ENCODE peak calls at places on chromosomes 7 and 10, in four cellular contexts. T is GM12892, F is H1, H is K562. P is an unnamed sample.

GRCh38 chr7:88218836-88219605 is 817 bp downstream of the SRI start:
- DNase-seq in T (no peak), F (no peak), H (peak), P (no peak)

GRCh38 chr7:151665363-151665762 is 145.7 kb upstream of the RHEB start:
- DNase-seq in T (no peak), F (no peak), H (no peak), P (no peak)

GRCh38 chr7:6360841-6361240 is 86.9 kb downstream of the DAGLB start:
- DNase-seq in T (no peak), F (no peak), H (no peak), P (no peak)

GRCh38 chr10:67789769-67790168 is 48.2 kb downstream of the DNAJC12 start:
- DNase-seq in T (no peak), F (no peak), H (no peak), P (no peak)

GRCh38 chr10:96267234-96267705 is 4.1 kb downstream of the BLNK start:
- DNase-seq in T (no peak), F (no peak), H (no peak), P (no peak)

GRCh38 chr7:101398631-101399289 is 36.1 kb downstream of the COL26A1 start:
- DNase-seq in T (no peak), F (no peak), H (no peak), P (no peak)

GRCh38 chr10:125194814-125195213 is 34.5 kb upstream of the CTBP2 start:
- DNase-seq in T (no peak), F (no peak), H (no peak), P (no peak)

GRCh38 chr10:34235164-34235832 is 579.8 kb downstream of the PARD3 start:
- DNase-seq in T (no peak), F (no peak), H (no peak), P (no peak)

GRCh38 chr7:128453836-128454804 is 1.6 kb upstream of the HILPDA start:
- DNase-seq in T (no peak), F (peak), H (peak), P (no peak)

GRCh38 chr7:104972510-104972909 is 41.5 kb upstream of the KMT2E start:
- DNase-seq in T (no peak), F (no peak), H (no peak), P (no peak)

GRCh38 chr7:81457858-81458522 is 311.9 kb downstream of the HGF start:
- DNase-seq in T (no peak), F (no peak), H (no peak), P (no peak)

GRCh38 chr7:51452694-51453093 is 136.1 kb upstream of the COBL start:
- DNase-seq in T (no peak), F (no peak), H (no peak), P (no peak)

GRCh38 chr10:47175181-47176080 is 124.6 kb upstream of the GDF10 start:
- DNase-seq in T (no peak), F (no peak), H (no peak), P (no peak)

GRCh38 chr7:112938895-112939588 is 147.6 kb downstream of the GPR85 start:
- DNase-seq in T (peak), F (peak), H (peak), P (peak)

GRCh38 chr7:47485640-47486435 is 96.1 kb downstream of the TNS3 start:
- DNase-seq in T (no peak), F (no peak), H (no peak), P (no peak)

GRCh38 chr7:98930921-98931320 is 52.6 kb downstream of the TRRAP start:
- DNase-seq in T (no peak), F (no peak), H (no peak), P (no peak)

GRCh38 chr10:78332699-78333098 is 299.0 kb downstream of the RPS24 start:
- DNase-seq in T (no peak), F (no peak), H (no peak), P (no peak)

GRCh38 chr7:50486512-50486911 is 36.4 kb upstream of the FIGNL1 start:
- DNase-seq in T (no peak), F (no peak), H (no peak), P (no peak)

GRCh38 chr10:33183658-33184057 is 150.8 kb downstream of the NRP1 start:
- DNase-seq in T (no peak), F (no peak), H (no peak), P (no peak)

GRCh38 chr10:37713642-37714041 is 143.8 kb downstream of the ZNF248 start:
- DNase-seq in T (no peak), F (no peak), H (no peak), P (no peak)

GRCh38 chr10:71213127-71213616 is 802 bp downstream of the UNC5B start:
- DNase-seq in T (no peak), F (peak), H (no peak), P (no peak)

GRCh38 chr7:73452999-73453635 is 19.5 kb downstream of the FZD9 start:
- DNase-seq in T (no peak), F (no peak), H (no peak), P (no peak)

GRCh38 chr7:44074349-44074695 is 8.0 kb downstream of the POLM start:
- DNase-seq in T (no peak), F (no peak), H (no peak), P (no peak)

GRCh38 chr10:133277277-133277992 is 767 bp upstream of the ADAM8 start:
- DNase-seq in T (no peak), F (no peak), H (no peak), P (no peak)

GRCh38 chr7:92626281-92626846 is 36.2 kb upstream of the FAM133B start:
- DNase-seq in T (no peak), F (no peak), H (no peak), P (no peak)

GRCh38 chr10:126208736-126209317 is 179.4 kb downstream of the ADAM12 start:
- DNase-seq in T (no peak), F (no peak), H (no peak), P (no peak)

GRCh38 chr10:102009801-102010425 is 46.1 kb downstream of the ARMH3 start:
- DNase-seq in T (no peak), F (no peak), H (no peak), P (peak)

GRCh38 chr7:12888727-12889126 is 201.3 kb downstream of the ARL4A start:
- DNase-seq in T (no peak), F (no peak), H (no peak), P (no peak)

GRCh38 chr10:9195385-9195784 is 1140.9 kb downstream of the GATA3 start:
- DNase-seq in T (no peak), F (no peak), H (no peak), P (no peak)

GRCh38 chr7:51251292-51251691 is 65.3 kb downstream of the COBL start:
- DNase-seq in T (no peak), F (no peak), H (no peak), P (no peak)

GRCh38 chr7:1981878-1982230 is 250.9 kb downstream of the MAD1L1 start:
- DNase-seq in T (no peak), F (no peak), H (no peak), P (no peak)

GRCh38 chr10:102419561-102420442 is 834 bp upstream of the FBXL15 start:
- DNase-seq in T (peak), F (peak), H (peak), P (no peak)

GRCh38 chr7:103394566-103394965 is 47.1 kb downstream of the PSMC2 start:
- DNase-seq in T (no peak), F (no peak), H (no peak), P (no peak)

GRCh38 chr10:50396491-50397311 is 145.4 kb upstream of the ASAH2 start:
- DNase-seq in T (no peak), F (no peak), H (peak), P (no peak)

GRCh38 chr7:33881316-33881715 is 24.0 kb upstream of the BMPER start:
- DNase-seq in T (no peak), F (no peak), H (no peak), P (no peak)

GRCh38 chr7:43585521-43585920 is 2.6 kb downstream of the STK17A start:
- DNase-seq in T (no peak), F (no peak), H (no peak), P (no peak)

GRCh38 chr10:16779375-16779774 is 37.8 kb downstream of the RSU1 start:
- DNase-seq in T (no peak), F (no peak), H (no peak), P (no peak)

GRCh38 chr10:1657500-1657899 is 79.8 kb downstream of the ADARB2 start:
- DNase-seq in T (no peak), F (no peak), H (no peak), P (no peak)

GRCh38 chr10:71569775-71570588 is 149.6 kb downstream of the C10orf105 start:
- DNase-seq in T (peak), F (peak), H (peak), P (peak)

GRCh38 chr10:13848530-13849425 is 262.0 kb downstream of the PRPF18 start:
- DNase-seq in T (no peak), F (no peak), H (no peak), P (no peak)
- TF ChIP-seq POLR2A in T (no peak), F (no peak), H (no peak), P (no peak)

GRCh38 chr7:17184805-17185689 is 113.4 kb upstream of the AHR start:
- DNase-seq in T (no peak), F (no peak), H (no peak), P (no peak)
- TF ChIP-seq TAF1 in T (no peak), F (no peak), H (no peak), P (no peak)

DNA sequence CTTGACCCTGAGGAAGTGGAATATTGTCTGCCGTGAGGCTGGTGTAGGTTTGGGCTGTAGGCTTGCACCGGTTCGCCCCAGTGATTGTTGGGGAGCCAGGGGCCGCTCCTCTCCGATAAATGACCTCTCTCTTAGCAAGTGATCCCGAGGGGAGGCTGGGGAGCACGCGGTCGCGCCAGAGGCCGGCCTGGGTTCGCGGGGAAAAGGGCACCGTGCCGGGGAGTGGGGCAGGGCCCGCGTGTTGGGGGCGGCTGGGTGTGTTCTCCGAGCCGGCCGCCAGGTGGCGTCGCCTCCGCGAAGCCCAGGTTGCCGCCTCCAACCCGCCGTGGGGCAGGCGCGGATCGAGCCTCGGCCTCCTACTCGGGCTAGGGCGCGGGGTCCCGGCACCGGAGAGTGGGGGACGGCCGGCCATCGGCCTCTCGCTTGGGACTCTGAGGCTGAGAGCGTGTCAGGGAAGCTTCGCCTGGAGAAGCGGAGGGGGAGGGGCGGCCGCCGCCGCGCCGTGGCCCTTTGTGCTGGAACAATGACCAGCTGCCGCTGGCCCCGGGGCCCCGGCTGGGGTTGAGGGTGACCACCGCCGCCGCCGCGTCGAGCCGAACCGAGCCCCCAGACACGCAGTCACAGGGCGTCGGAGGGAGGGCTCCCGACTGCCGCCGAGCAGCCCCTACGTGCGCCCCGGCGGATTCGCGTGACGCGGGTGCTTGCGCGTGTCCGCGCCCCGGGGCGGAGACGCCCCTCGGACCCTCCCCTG is 442 bp upstream of the LZTS2 start:
- DNase-seq in T (peak), F (peak), H (peak), P (peak)
- TF ChIP-seq POLR2A in T (peak), F (no peak), H (peak), P (no peak)

DNA sequence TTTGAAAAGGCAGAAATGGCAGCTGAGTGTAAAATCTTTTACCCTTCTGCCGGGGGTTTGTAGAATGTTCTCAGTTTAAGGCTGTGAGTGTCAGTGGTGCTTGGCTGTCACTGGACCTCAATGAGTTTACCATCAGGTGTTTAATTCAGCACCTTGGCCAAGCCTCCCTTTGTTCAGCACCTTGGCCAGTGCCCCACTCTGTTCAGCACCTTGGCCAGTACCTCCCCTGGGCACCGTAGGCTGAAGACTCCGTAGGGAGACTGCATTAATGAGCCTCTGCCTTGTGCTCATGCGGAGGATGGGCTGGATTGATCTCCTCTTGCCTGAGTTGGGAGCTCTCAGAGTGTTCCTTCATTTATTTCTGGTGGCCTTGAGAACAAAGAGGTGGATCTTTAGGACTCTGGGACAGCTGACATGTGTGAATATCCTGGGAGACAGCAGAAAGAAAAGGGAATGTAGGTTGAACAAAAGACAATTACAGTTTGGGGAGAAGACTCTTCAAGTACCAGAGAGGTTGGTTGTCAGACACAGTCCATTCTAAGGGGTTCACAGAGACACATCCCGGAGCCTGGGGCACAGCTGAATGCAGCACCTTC is 1.6 kb downstream of the FAM24A start:
- DNase-seq in T (peak), F (peak), H (peak), P (peak)
- TF ChIP-seq TAF1 in T (no peak), F (peak), H (no peak), P (no peak)

DNA sequence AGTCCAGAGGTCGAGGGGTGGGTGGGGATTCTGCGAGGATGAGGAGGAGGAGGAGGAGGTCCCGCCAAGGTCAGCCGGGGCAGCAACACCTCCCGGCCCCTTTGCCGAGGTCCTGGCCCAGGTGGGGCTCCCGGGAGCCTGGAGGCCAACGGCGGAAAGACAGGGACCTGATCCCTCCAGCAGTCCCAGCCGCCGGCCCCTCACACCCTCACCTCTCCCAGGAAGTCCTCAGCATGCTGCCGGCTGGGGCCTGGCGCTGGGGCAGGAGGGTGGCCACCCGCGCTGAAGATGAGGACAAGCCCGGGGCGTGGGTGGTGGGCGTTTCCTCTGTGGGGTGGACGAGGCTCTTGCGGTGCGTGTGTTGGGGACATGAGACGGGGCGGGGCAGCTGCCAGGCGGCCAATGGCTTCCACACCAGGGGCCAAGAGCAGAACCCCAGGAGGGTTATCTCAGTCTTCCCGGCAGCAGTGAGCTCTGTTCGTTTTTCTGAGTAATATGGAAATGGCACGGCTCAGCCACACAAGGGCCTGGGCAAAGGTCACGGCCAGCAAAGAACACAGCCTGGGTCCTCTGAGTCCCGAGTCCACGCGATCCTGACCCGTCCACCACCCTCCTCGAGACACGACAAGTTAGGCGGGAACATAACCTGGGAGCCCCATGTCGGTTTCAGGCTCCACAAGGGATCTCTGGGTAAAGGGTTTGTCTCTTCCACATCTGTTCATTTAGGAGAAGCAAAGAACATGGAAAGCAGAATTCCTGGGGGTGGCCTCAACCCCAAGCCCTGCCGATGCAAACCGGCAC is 82.9 kb upstream of the PDGFA start:
- DNase-seq in T (no peak), F (no peak), H (peak), P (no peak)
- TF ChIP-seq POLR2A in T (peak), F (no peak), H (peak), P (no peak)

DNA sequence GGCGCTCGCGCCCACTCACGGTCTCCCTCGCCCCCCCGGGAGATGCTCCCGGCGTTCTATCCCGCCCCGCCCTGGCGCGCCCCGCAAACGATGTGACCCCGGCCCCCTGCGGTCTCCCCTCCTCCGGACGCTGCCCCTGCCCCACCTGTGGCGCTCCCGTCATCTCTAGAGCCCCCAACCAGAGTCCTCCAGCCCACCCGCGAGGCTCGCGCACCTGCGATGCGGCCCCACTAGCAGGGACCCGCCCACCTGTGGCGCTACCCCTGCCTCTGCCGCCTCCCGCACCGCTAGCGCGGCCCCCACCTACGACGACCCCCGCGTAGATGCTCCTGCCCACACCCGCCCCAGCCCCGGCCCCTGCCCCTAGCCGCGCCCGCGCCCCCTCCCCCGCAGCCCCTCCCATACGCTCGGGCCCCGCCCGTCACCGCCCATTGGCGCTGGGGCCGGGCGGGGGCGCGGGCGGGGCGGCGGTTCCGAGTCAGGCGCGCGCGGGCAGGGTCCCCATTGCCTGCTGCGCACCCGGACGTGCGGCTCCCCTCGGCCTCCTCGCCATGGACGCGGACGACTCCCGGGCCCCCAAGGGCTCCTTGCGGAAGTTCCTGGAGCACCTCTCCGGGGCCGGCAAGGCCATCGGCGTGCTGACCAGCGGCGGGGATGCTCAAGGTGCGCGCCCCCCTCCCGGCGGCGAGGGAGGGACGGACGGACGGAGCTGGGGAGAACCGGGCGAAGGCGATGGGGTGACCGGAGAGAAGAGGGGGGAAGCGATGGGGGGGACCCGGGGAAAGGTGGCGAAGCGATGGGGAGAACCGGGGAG is at the start of gene PFKP:
- DNase-seq in T (peak), F (peak), H (peak), P (peak)
- TF ChIP-seq TAF1 in T (no peak), F (peak), H (peak), P (peak)

GRCh38 chr7:36128448-36129047 is 24.5 kb upstream of the EEPD1 start:
- DNase-seq in T (no peak), F (peak), H (peak), P (no peak)
- TF ChIP-seq POLR2A in T (no peak), F (no peak), H (no peak), P (no peak)

GRCh38 chr7:132383962-132384361 is 192.3 kb downstream of the PLXNA4 start:
- DNase-seq in T (no peak), F (no peak), H (no peak), P (no peak)

GRCh38 chr7:132387596-132387995 is 188.7 kb downstream of the PLXNA4 start:
- DNase-seq in T (no peak), F (no peak), H (no peak), P (no peak)

GRCh38 chr7:132381742-132382472 is 194.4 kb downstream of the PLXNA4 start:
- DNase-seq in T (no peak), F (no peak), H (no peak), P (no peak)

GRCh38 chr7:132390705-132391104 is 185.6 kb downstream of the PLXNA4 start:
- DNase-seq in T (no peak), F (no peak), H (no peak), P (no peak)

DNA sequence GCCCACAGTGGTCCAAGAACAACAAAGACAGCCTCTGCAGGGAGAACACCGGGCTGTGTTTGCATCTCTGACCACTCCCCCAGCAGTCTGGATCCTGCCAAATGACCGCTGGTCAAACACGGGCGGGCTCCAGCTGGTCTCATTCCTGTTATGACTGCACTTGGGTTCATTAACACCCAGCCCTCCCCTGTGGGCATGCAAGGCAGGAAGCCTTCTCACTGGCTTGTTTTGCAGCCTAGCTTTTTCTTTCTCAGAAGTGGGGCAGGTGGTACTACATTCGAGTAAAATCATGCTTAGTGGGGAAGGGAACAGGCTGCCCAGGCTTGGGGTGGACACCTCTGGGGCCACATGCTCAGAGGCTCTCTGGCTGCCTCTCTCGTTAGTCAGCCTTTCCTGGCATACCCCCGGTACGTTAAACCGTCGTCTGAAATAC is 190.0 kb downstream of the PLXNA4 start:
- DNase-seq in T (no peak), F (no peak), H (no peak), P (no peak)
- TF ChIP-seq TAF1 in T (no peak), F (no peak), H (no peak), P (no peak)